ENCODE peak calls at places on chromosomes 5 and 9, in seven cellular contexts. V, E, O, Q, D, L and G are unnamed samples.

GRCh38 chr5:54040773-54041172 is 269.6 kb downstream of the ARL15 start:
- DNase-seq in V (no peak), L (no peak), E (no peak), Q (no peak), D (no peak), O (no peak), G (no peak)

GRCh38 chr5:149697001-149697400 is 33.1 kb upstream of the PPARGC1B start:
- DNase-seq in V (no peak), Q (no peak), E (no peak), L (no peak), D (no peak), O (no peak), G (no peak)

GRCh38 chr5:111572561-111572960 is 60.2 kb upstream of the STARD4 start:
- DNase-seq in D (no peak), E (no peak), V (no peak), L (no peak), Q (no peak), O (no peak), G (no peak)

GRCh38 chr5:54713923-54714581 is 196.5 kb downstream of the SNX18 start:
- DNase-seq in V (no peak), L (no peak), E (no peak), O (no peak), Q (no peak), D (no peak), G (no peak)

GRCh38 chr9:120901704-120902103 is 24.7 kb upstream of the PHF19 start:
- DNase-seq in D (no peak), E (no peak), O (no peak), L (no peak), V (no peak), Q (no peak), G (no peak)

GRCh38 chr9:108963459-108964143 is 29.4 kb downstream of the ABITRAM start:
- DNase-seq in E (peak), V (no peak), O (no peak), Q (no peak), L (no peak), D (no peak), G (no peak)

GRCh38 chr9:133477992-133478850 is 678 bp downstream of the SLC2A6 start:
- DNase-seq in L (no peak), V (no peak), O (no peak), E (no peak), Q (no peak), D (no peak), G (peak)

GRCh38 chr5:66701244-66701643 is 105.1 kb downstream of the MAST4 start:
- DNase-seq in D (no peak), E (no peak), L (no peak), V (no peak), Q (no peak), O (no peak), G (no peak)

GRCh38 chr5:159655757-159656409 is 260.4 kb upstream of the ADRA1B start:
- DNase-seq in V (no peak), L (no peak), E (no peak), Q (no peak), O (no peak), D (no peak), G (no peak)

GRCh38 chr5:66442951-66443445 is 153.2 kb upstream of the MAST4 start:
- DNase-seq in E (no peak), L (no peak), D (no peak), O (peak), Q (no peak), V (no peak), G (no peak)

GRCh38 chr9:83061036-83061435 is 1.9 kb downstream of the RASEF start:
- DNase-seq in D (no peak), V (no peak), Q (no peak), O (no peak), L (no peak), E (peak), G (no peak)

GRCh38 chr9:15253197-15253596 is 53.8 kb downstream of the TTC39B start:
- DNase-seq in O (no peak), Q (no peak), V (no peak), E (no peak), L (no peak), D (no peak), G (no peak)

GRCh38 chr5:6582507-6583048 is 50.3 kb downstream of the NSUN2 start:
- DNase-seq in D (no peak), Q (no peak), L (no peak), E (no peak), O (no peak), V (no peak), G (no peak)

GRCh38 chr9:20552874-20553624 is 69.2 kb downstream of the MLLT3 start:
- DNase-seq in V (no peak), L (no peak), Q (no peak), E (peak), D (no peak), O (no peak), G (no peak)

GRCh38 chr5:66558562-66558961 is 37.6 kb upstream of the MAST4 start:
- DNase-seq in E (no peak), V (no peak), D (no peak), O (no peak), Q (no peak), L (no peak), G (no peak)

GRCh38 chr5:150317048-150318003 is 14.6 kb upstream of the ARSI start:
- DNase-seq in D (no peak), O (no peak), Q (no peak), L (peak), E (peak), V (no peak), G (no peak)

GRCh38 chr5:173953528-173954090 is 35.4 kb upstream of the C5orf47 start:
- DNase-seq in E (peak), O (no peak), L (peak), Q (no peak), V (no peak), D (no peak), G (no peak)

GRCh38 chr9:35749515-35750255 is 598 bp downstream of the RGP1 start:
- DNase-seq in V (peak), E (no peak), O (peak), D (no peak), L (no peak), Q (peak), G (no peak)

GRCh38 chr9:90432951-90433350 is 209.7 kb downstream of the DIRAS2 start:
- DNase-seq in E (no peak), Q (no peak), V (no peak), D (no peak), L (no peak), O (no peak), G (no peak)

GRCh38 chr5:172788771-172789686 is 18.0 kb upstream of the DUSP1 start:
- DNase-seq in Q (no peak), E (no peak), O (peak), D (no peak), L (no peak), V (no peak), G (no peak)

GRCh38 chr5:142420521-142420920 is 95.7 kb upstream of the SPRY4 start:
- DNase-seq in Q (no peak), V (no peak), D (no peak), L (no peak), O (no peak), E (no peak), G (no peak)

GRCh38 chr5:159855476-159856157 is 60.7 kb upstream of the ADRA1B start:
- DNase-seq in D (no peak), L (no peak), Q (no peak), O (no peak), V (no peak), E (peak), G (no peak)

GRCh38 chr5:758698-759053 is 25.9 kb downstream of the ZDHHC11B start:
- DNase-seq in L (no peak), V (no peak), D (no peak), E (no peak), O (no peak), Q (no peak), G (no peak)

GRCh38 chr5:757931-758697 is 26.4 kb downstream of the ZDHHC11B start:
- DNase-seq in E (no peak), Q (peak), V (peak), D (no peak), O (peak), L (no peak), G (peak)

GRCh38 chr5:760363-761205 is 23.9 kb downstream of the ZDHHC11B start:
- DNase-seq in V (peak), O (no peak), Q (no peak), D (no peak), L (no peak), E (no peak), G (peak)

GRCh38 chr5:759781-760362 is 24.7 kb downstream of the ZDHHC11B start:
- DNase-seq in E (no peak), Q (no peak), V (peak), O (no peak), L (no peak), D (no peak), G (no peak)

DNA sequence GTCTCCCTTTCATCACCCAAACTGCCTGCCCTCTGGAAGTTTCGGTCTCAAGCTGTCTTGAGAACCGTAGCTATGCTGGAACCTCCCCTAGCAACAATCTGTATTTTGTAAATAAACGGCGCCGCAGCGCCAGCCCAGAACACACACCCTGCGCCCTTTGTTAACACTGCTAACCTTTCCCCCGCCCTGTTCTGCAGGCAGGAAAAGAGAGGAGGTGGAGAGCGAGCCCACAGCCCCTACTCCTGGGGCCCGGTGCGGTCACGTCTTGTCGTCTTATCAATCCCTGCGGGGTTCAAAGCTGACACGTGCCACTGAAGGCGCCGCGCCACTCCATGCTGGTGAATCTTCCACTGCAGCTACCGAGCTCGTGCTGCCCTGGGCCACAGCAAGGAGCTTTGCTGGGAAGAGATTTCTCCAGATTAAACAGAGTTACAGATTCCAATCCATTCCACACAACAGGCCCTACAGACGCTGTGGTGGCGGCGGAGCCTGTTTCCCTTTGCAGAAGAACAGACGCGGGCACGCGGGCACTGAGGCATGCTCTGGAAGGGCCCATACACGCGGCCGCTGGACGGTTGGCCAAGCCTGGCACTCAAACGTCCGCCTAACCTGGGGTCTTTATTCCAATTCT is 25.3 kb downstream of the ZDHHC11B start:
- DNase-seq in O (peak), V (peak), E (no peak), L (no peak), D (peak), Q (no peak), G (peak)
- TF ChIP-seq CTCF in O (no peak), V (no peak), E (no peak), L (no peak), D (no peak), Q (no peak), G (no peak)

GRCh38 chr5:148523139-148523538 is 131.2 kb downstream of the HTR4 start:
- DNase-seq in O (no peak), D (no peak), V (no peak), Q (peak), L (no peak), E (no peak), G (no peak)
- TF ChIP-seq CTCF in O (no peak), D (no peak), V (no peak), Q (no peak), L (peak), E (no peak), G (no peak)

DNA sequence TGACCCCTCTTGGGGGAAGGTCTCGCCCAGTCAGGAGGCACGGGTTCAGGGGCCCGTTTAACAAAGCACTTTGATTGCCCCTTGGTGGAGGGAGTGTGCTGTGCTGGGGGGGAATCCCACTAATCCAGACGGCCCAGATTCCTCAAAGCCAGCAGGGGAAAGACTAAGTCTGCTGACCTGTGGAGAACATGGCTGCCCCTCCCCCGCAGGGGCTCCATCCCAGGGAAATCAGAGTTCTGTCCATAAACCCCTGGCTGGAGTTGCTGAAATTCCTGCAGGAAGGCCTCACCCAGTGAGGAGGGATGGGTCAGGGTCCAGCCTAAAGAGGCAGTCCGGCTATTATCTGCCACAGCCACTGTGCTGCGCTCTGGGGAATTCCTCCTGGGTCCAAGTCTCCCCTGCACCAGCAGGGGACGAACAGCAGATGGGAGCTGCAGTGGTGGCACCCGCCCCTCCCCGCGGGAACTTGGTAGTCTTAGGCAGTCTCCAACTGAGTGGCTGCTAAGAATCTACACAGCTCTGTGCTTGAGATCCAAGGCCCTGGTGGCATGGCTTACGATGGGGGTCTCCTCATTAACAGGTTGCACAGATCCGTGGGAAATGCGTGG is 174.0 kb upstream of the DAB2 start:
- DNase-seq in Q (peak), D (no peak), V (no peak), L (no peak), O (no peak), E (no peak), G (no peak)
- TF ChIP-seq CTCF in Q (no peak), D (no peak), V (no peak), L (no peak), O (no peak), E (no peak), G (no peak)

GRCh38 chr5:168314735-168315411 is 23.4 kb downstream of the WWC1 start:
- DNase-seq in D (no peak), L (peak), Q (peak), E (peak), O (peak), V (no peak), G (no peak)
- TF ChIP-seq CTCF in D (no peak), L (no peak), Q (no peak), E (no peak), O (no peak), V (no peak), G (no peak)

GRCh38 chr5:133356386-133357331 is 255.7 kb downstream of the FSTL4 start:
- DNase-seq in E (no peak), D (no peak), V (no peak), L (no peak), Q (no peak), O (no peak), G (no peak)

GRCh38 chr5:133357758-133358157 is 254.6 kb downstream of the FSTL4 start:
- DNase-seq in V (no peak), L (no peak), O (no peak), D (no peak), Q (no peak), E (no peak), G (no peak)

GRCh38 chr5:133354323-133355161 is 257.8 kb downstream of the FSTL4 start:
- DNase-seq in L (no peak), O (no peak), V (no peak), D (no peak), Q (no peak), E (no peak), G (no peak)

GRCh38 chr5:133358271-133358670 is 254.1 kb downstream of the FSTL4 start:
- DNase-seq in O (no peak), Q (no peak), V (no peak), E (no peak), D (no peak), L (no peak), G (no peak)

GRCh38 chr5:133353741-133354140 is 258.6 kb downstream of the FSTL4 start:
- DNase-seq in O (no peak), L (no peak), V (no peak), E (no peak), Q (peak), D (no peak), G (no peak)
- TF ChIP-seq CTCF in O (no peak), L (no peak), V (no peak), E (no peak), Q (no peak), D (no peak), G (no peak)

GRCh38 chr5:40716000-40716399 is 36.3 kb downstream of the PTGER4 start:
- DNase-seq in O (no peak), E (no peak), V (no peak), Q (no peak), D (no peak), L (no peak), G (no peak)
- TF ChIP-seq CTCF in O (no peak), E (peak), V (no peak), Q (no peak), D (no peak), L (peak), G (no peak)

GRCh38 chr9:137037483-137037882 is 5.6 kb upstream of the FUT7 start:
- DNase-seq in D (no peak), Q (no peak), O (no peak), E (no peak), V (no peak), L (no peak), G (no peak)

GRCh38 chr9:137035507-137035834 is 3.6 kb upstream of the FUT7 start:
- DNase-seq in D (no peak), V (no peak), Q (no peak), L (no peak), O (no peak), E (no peak), G (no peak)

GRCh38 chr9:137037035-137037434 is 5.1 kb upstream of the FUT7 start:
- DNase-seq in V (no peak), E (no peak), Q (no peak), D (no peak), L (no peak), O (no peak), G (no peak)

GRCh38 chr9:137034709-137035506 is 3.0 kb upstream of the FUT7 start:
- DNase-seq in D (peak), O (peak), E (peak), L (peak), Q (peak), V (peak), G (peak)

DNA sequence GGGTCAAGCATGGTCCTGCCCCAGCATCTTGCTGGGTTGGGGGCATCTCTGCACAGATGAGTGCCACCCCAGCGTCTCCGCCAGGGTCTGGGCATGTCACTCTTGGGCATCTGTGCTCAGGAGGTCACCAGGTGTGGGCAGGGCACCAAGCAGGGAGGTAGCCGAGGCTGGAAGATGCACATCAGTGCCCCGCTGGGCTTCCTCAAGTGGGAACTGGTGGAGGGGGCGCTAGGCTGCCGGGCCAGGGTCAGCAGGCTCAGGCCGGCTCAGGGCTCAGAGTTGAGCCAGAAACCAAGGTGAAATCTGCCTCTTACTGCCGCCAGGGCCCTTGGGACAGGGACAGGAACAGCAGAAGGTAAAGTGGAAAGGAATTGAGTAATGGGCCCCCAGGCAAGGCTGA is 4.0 kb upstream of the FUT7 start:
- DNase-seq in E (no peak), Q (no peak), L (no peak), O (no peak), V (no peak), D (no peak), G (no peak)
- TF ChIP-seq CTCF in E (no peak), Q (no peak), L (no peak), O (no peak), V (no peak), D (no peak), G (no peak)

GRCh38 chr9:114303977-114304376 is 18.9 kb upstream of the ORM1 start:
- DNase-seq in O (peak), Q (peak), E (no peak), D (no peak), L (no peak), V (no peak), G (peak)
- TF ChIP-seq CTCF in O (no peak), Q (no peak), E (no peak), D (no peak), L (no peak), V (no peak), G (no peak)

DNA sequence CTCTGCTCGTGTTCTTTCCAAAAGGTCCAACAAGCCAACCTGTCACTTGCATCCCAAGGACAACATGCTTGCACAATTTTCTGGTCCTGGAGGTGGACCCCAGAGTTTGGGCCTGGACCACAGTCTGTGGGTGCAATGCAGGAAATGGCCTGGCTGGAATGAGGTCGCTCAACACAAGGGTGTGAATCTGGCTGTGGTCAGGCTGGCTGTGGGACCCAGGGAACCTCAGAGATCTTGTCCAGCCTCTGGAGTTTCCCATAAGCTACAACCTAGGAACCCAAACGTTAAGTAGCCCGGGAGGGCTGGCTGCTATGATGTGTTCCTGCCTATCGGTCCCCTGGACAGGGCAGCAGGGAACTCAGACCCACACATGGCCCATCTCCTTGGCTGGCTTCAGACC is 15.4 kb downstream of the TBC1D9B start:
- DNase-seq in L (no peak), D (no peak), Q (no peak), O (no peak), E (no peak), V (no peak), G (no peak)
- TF ChIP-seq CTCF in L (no peak), D (no peak), Q (no peak), O (no peak), E (no peak), V (no peak), G (no peak)